ENCODE peak calls at places on chromosomes 1 and 21, in four cellular contexts. L is heart right ventricle; T is AG08396; K is naive thymus-derived CD8-positive, alpha-beta T cell. Y is an unnamed sample.

GRCh38 chr1:89198081-89198480 is 661 bp downstream of the GBP4 start:
- DNase-seq in L (no peak), T (no peak), K (no peak), Y (no peak)

GRCh38 chr1:6105218-6105679 is 59.6 kb downstream of the KCNAB2 start:
- DNase-seq in L (no peak), T (no peak), K (peak; percentile 43), Y (no peak)

GRCh38 chr1:113567427-113567826 is 177.1 kb downstream of the MAGI3 start:
- DNase-seq in L (no peak), T (no peak), K (no peak), Y (no peak)

GRCh38 chr1:222129041-222129440 is 387.2 kb upstream of the DUSP10 start:
- DNase-seq in L (no peak), T (no peak), K (no peak), Y (no peak)

GRCh38 chr21:45534591-45535331 is 7.5 kb downstream of the SLC19A1 start:
- DNase-seq in L (peak; percentile 77), T (no peak), K (peak; percentile 56), Y (no peak)

GRCh38 chr1:173870252-173871075 is 2.3 kb downstream of the ZBTB37 start:
- DNase-seq in L (no peak), T (no peak), K (no peak), Y (no peak)

GRCh38 chr1:63982201-63982600 is 208.4 kb downstream of the ROR1 start:
- DNase-seq in L (no peak), T (no peak), K (no peak), Y (no peak)

GRCh38 chr1:165179306-165179705 is 177.2 kb downstream of the LMX1A start:
- DNase-seq in L (no peak), T (no peak), K (no peak), Y (no peak)

GRCh38 chr21:46161180-46161799 is 5.9 kb upstream of the FTCD start:
- DNase-seq in L (no peak), T (no peak), K (no peak), Y (no peak)

Y was measured in right atrium auricular region.